ENCODE peak calls at places on chromosomes 13 and 19, in seven cellular contexts. One of them, this sample, is unnamed.
A peak's percentile ranks its signal among the peaks of the same experiment; 100 is the strongest.

GRCh38 chr19:57559008-57559403 is 657 bp downstream of the ZNF550 start:
- DNase-seq in sigmoid colon: no peak
- DNase-seq in stomach: no peak
- DNase-seq in RWPE1: peak; percentile 51
- DNase-seq in fibroblast of pulmonary artery: peak; percentile 17
- DNase-seq in cardiac muscle cell: peak; percentile 35
- DNase-seq in adrenal gland: peak; percentile 29
- DNase-seq in this sample: no peak

GRCh38 chr19:36771275-36772231 is 1.1 kb downstream of the ZNF850 start:
- DNase-seq in sigmoid colon: peak; percentile 69
- DNase-seq in stomach: peak; percentile 62
- DNase-seq in RWPE1: peak; percentile 45
- DNase-seq in fibroblast of pulmonary artery: peak; percentile 94
- DNase-seq in cardiac muscle cell: peak; percentile 97
- DNase-seq in adrenal gland: peak; percentile 91
- DNase-seq in this sample: peak; percentile 52

GRCh38 chr13:31045621-31046081 is 113.2 kb downstream of the TEX26 start:
- DNase-seq in sigmoid colon: peak; percentile 70
- DNase-seq in stomach: peak; percentile 69
- DNase-seq in RWPE1: peak; percentile 90
- DNase-seq in fibroblast of pulmonary artery: peak; percentile 96
- DNase-seq in cardiac muscle cell: peak; percentile 94
- DNase-seq in adrenal gland: peak; percentile 63
- DNase-seq in this sample: no peak

GRCh38 chr19:873084-874019 is 13.9 kb downstream of the CFD start:
- DNase-seq in sigmoid colon: no peak
- DNase-seq in stomach: no peak
- DNase-seq in RWPE1: peak; percentile 76
- DNase-seq in fibroblast of pulmonary artery: peak; percentile 26
- DNase-seq in cardiac muscle cell: peak; percentile 80
- DNase-seq in adrenal gland: no peak
- DNase-seq in this sample: no peak

GRCh38 chr19:518292-519231 is 11.3 kb downstream of the TPGS1 start:
- DNase-seq in sigmoid colon: peak; percentile 71
- DNase-seq in stomach: no peak
- DNase-seq in RWPE1: no peak
- DNase-seq in fibroblast of pulmonary artery: peak; percentile 74
- DNase-seq in cardiac muscle cell: peak; percentile 70
- DNase-seq in adrenal gland: no peak
- DNase-seq in this sample: no peak

GRCh38 chr19:43739836-43740235 is 14.9 kb downstream of the SMG9 start:
- DNase-seq in sigmoid colon: no peak
- DNase-seq in stomach: peak; percentile 67
- DNase-seq in RWPE1: peak; percentile 66
- DNase-seq in fibroblast of pulmonary artery: no peak
- DNase-seq in cardiac muscle cell: no peak
- DNase-seq in adrenal gland: no peak
- DNase-seq in this sample: no peak

GRCh38 chr13:45258339-45258685 is 57.5 kb upstream of the KCTD4 start:
- DNase-seq in sigmoid colon: no peak
- DNase-seq in stomach: no peak
- DNase-seq in RWPE1: no peak
- DNase-seq in fibroblast of pulmonary artery: peak; percentile 47
- DNase-seq in cardiac muscle cell: peak; percentile 56
- DNase-seq in adrenal gland: peak; percentile 49
- DNase-seq in this sample: no peak

GRCh38 chr19:50827476-50827875 is 3.9 kb upstream of the KLK1 start:
- DNase-seq in sigmoid colon: no peak
- DNase-seq in stomach: no peak
- DNase-seq in RWPE1: no peak
- DNase-seq in fibroblast of pulmonary artery: no peak
- DNase-seq in cardiac muscle cell: no peak
- DNase-seq in adrenal gland: no peak
- DNase-seq in this sample: no peak

GRCh38 chr19:39078436-39079200 is 5.5 kb upstream of the ACP7 start:
- DNase-seq in sigmoid colon: no peak
- DNase-seq in stomach: no peak
- DNase-seq in RWPE1: peak; percentile 81
- DNase-seq in fibroblast of pulmonary artery: peak; percentile 96
- DNase-seq in cardiac muscle cell: peak; percentile 91
- DNase-seq in adrenal gland: no peak
- DNase-seq in this sample: no peak

GRCh38 chr13:98144501-98145350 is 1.8 kb downstream of the FARP1 start:
- DNase-seq in sigmoid colon: no peak
- DNase-seq in stomach: no peak
- DNase-seq in RWPE1: peak; percentile 20
- DNase-seq in fibroblast of pulmonary artery: peak; percentile 42
- DNase-seq in cardiac muscle cell: peak; percentile 44
- DNase-seq in adrenal gland: peak; percentile 37
- DNase-seq in this sample: no peak

GRCh38 chr19:35773020-35773809 is 2.1 kb upstream of the ARHGAP33 start:
- DNase-seq in sigmoid colon: no peak
- DNase-seq in stomach: no peak
- DNase-seq in RWPE1: peak; percentile 29
- DNase-seq in fibroblast of pulmonary artery: peak; percentile 54
- DNase-seq in cardiac muscle cell: peak; percentile 72
- DNase-seq in adrenal gland: no peak
- DNase-seq in this sample: no peak

GRCh38 chr19:49499030-49499670 is 2.9 kb downstream of the RPS11 start:
- DNase-seq in sigmoid colon: no peak
- DNase-seq in stomach: no peak
- DNase-seq in RWPE1: no peak
- DNase-seq in fibroblast of pulmonary artery: no peak
- DNase-seq in cardiac muscle cell: no peak
- DNase-seq in adrenal gland: peak; percentile 72
- DNase-seq in this sample: no peak

GRCh38 chr19:50387176-50387867 is 3.2 kb downstream of the POLD1 start:
- DNase-seq in sigmoid colon: no peak
- DNase-seq in stomach: no peak
- DNase-seq in RWPE1: no peak
- DNase-seq in fibroblast of pulmonary artery: peak; percentile 60
- DNase-seq in cardiac muscle cell: peak; percentile 47
- DNase-seq in adrenal gland: no peak
- DNase-seq in this sample: no peak

GRCh38 chr13:93963266-93964131 is 516.0 kb downstream of the DCT start:
- DNase-seq in sigmoid colon: no peak
- DNase-seq in stomach: no peak
- DNase-seq in RWPE1: no peak
- DNase-seq in fibroblast of pulmonary artery: peak; percentile 82
- DNase-seq in cardiac muscle cell: peak; percentile 63
- DNase-seq in adrenal gland: no peak
- DNase-seq in this sample: no peak

GRCh38 chr13:25901460-25902376 is 150.1 kb downstream of the SHISA2 start:
- DNase-seq in sigmoid colon: no peak
- DNase-seq in stomach: no peak
- DNase-seq in RWPE1: peak; percentile 92
- DNase-seq in fibroblast of pulmonary artery: peak; percentile 90
- DNase-seq in cardiac muscle cell: peak; percentile 91
- DNase-seq in adrenal gland: no peak
- DNase-seq in this sample: no peak

GRCh38 chr13:90880790-90881189 is 466.7 kb upstream of the MIR17HG start:
- DNase-seq in sigmoid colon: no peak
- DNase-seq in stomach: no peak
- DNase-seq in RWPE1: no peak
- DNase-seq in fibroblast of pulmonary artery: no peak
- DNase-seq in cardiac muscle cell: no peak
- DNase-seq in adrenal gland: no peak
- DNase-seq in this sample: no peak

GRCh38 chr13:87107626-87108025 is 563.5 kb upstream of the SLITRK5 start:
- DNase-seq in sigmoid colon: no peak
- DNase-seq in stomach: no peak
- DNase-seq in RWPE1: no peak
- DNase-seq in fibroblast of pulmonary artery: no peak
- DNase-seq in cardiac muscle cell: no peak
- DNase-seq in adrenal gland: no peak
- DNase-seq in this sample: no peak
- TF ChIP-seq CTCF in sigmoid colon: no peak
- TF ChIP-seq CTCF in stomach: no peak
- TF ChIP-seq CTCF in RWPE1: no peak
- TF ChIP-seq CTCF in fibroblast of pulmonary artery: no peak
- TF ChIP-seq CTCF in cardiac muscle cell: no peak
- TF ChIP-seq CTCF in adrenal gland: no peak
- TF ChIP-seq CTCF in this sample: no peak

GRCh38 chr19:18287836-18288772 is 6.7 kb upstream of the JUND start:
- DNase-seq in sigmoid colon: no peak
- DNase-seq in stomach: no peak
- DNase-seq in RWPE1: no peak
- DNase-seq in fibroblast of pulmonary artery: no peak
- DNase-seq in cardiac muscle cell: no peak
- DNase-seq in adrenal gland: no peak
- DNase-seq in this sample: no peak
- TF ChIP-seq CTCF in sigmoid colon: no peak
- TF ChIP-seq CTCF in stomach: no peak
- TF ChIP-seq CTCF in RWPE1: no peak
- TF ChIP-seq CTCF in fibroblast of pulmonary artery: no peak
- TF ChIP-seq CTCF in cardiac muscle cell: no peak
- TF ChIP-seq CTCF in adrenal gland: no peak
- TF ChIP-seq CTCF in this sample: no peak

GRCh38 chr13:19264711-19265110 is 83.1 kb upstream of the TUBA3C start:
- DNase-seq in sigmoid colon: no peak
- DNase-seq in stomach: no peak
- DNase-seq in RWPE1: no peak
- DNase-seq in fibroblast of pulmonary artery: no peak
- DNase-seq in cardiac muscle cell: no peak
- DNase-seq in adrenal gland: no peak
- DNase-seq in this sample: no peak

GRCh38 chr13:19267746-19268145 is 86.1 kb upstream of the TUBA3C start:
- DNase-seq in sigmoid colon: no peak
- DNase-seq in stomach: no peak
- DNase-seq in RWPE1: no peak
- DNase-seq in fibroblast of pulmonary artery: no peak
- DNase-seq in cardiac muscle cell: no peak
- DNase-seq in adrenal gland: no peak
- DNase-seq in this sample: no peak

GRCh38 chr13:19266979-19267378 is 85.4 kb upstream of the TUBA3C start:
- DNase-seq in sigmoid colon: no peak
- DNase-seq in stomach: no peak
- DNase-seq in RWPE1: no peak
- DNase-seq in fibroblast of pulmonary artery: no peak
- DNase-seq in cardiac muscle cell: no peak
- DNase-seq in adrenal gland: no peak
- DNase-seq in this sample: no peak

DNA sequence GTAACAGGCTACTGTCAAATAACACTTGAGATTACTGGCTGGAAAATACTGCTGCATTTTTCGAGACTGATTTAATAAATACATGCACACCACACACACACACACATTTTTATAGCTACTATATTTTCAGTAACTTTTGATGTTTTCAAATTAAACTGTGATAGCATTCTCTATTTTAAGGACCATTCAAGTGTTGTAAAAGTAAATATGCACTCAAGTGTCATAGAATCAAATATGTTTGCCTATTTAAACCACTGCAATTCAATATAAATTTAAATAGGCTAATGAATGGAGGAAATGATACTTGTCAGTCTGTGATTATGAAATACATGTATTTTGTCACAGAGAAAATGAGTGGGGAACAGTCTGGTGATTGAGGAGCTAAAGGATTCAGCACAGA is 86.7 kb upstream of the TUBA3C start:
- DNase-seq in sigmoid colon: no peak
- DNase-seq in stomach: no peak
- DNase-seq in RWPE1: no peak
- DNase-seq in fibroblast of pulmonary artery: no peak
- DNase-seq in cardiac muscle cell: no peak
- DNase-seq in adrenal gland: no peak
- DNase-seq in this sample: no peak
- TF ChIP-seq CTCF in sigmoid colon: no peak
- TF ChIP-seq CTCF in stomach: no peak
- TF ChIP-seq CTCF in RWPE1: no peak
- TF ChIP-seq CTCF in fibroblast of pulmonary artery: no peak
- TF ChIP-seq CTCF in cardiac muscle cell: no peak
- TF ChIP-seq CTCF in adrenal gland: no peak
- TF ChIP-seq CTCF in this sample: no peak

DNA sequence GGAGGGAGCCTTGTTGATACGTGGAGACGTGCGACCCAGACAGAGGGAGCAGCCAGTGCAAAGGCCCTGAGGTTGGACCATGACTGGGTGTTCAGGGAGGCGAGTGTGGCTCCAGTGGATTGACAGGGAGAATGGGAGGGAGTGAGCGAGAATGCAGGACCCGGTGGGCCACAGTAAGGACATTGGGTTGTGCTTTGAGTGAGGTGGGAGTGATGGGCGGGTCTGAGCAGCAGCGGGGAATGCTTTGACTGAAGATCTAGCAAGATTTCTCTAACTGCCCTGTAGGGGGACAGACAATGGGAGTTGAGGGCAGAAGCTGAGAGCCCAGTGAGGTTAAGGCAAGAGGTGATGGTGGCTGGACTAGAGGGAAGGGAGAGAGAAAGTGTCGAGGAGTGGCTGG is 7.7 kb upstream of the NANOS2 start:
- DNase-seq in sigmoid colon: no peak
- DNase-seq in stomach: no peak
- DNase-seq in RWPE1: no peak
- DNase-seq in fibroblast of pulmonary artery: peak; percentile 20
- DNase-seq in cardiac muscle cell: no peak
- DNase-seq in adrenal gland: no peak
- DNase-seq in this sample: no peak
- TF ChIP-seq CTCF in sigmoid colon: no peak
- TF ChIP-seq CTCF in stomach: no peak
- TF ChIP-seq CTCF in RWPE1: no peak
- TF ChIP-seq CTCF in fibroblast of pulmonary artery: peak; percentile 27
- TF ChIP-seq CTCF in cardiac muscle cell: peak; percentile 18
- TF ChIP-seq CTCF in adrenal gland: no peak
- TF ChIP-seq CTCF in this sample: no peak

GRCh38 chr13:112874751-112875300 is 94.2 kb upstream of the MCF2L start:
- DNase-seq in sigmoid colon: peak; percentile 60
- DNase-seq in stomach: no peak
- DNase-seq in RWPE1: no peak
- DNase-seq in fibroblast of pulmonary artery: no peak
- DNase-seq in cardiac muscle cell: no peak
- DNase-seq in adrenal gland: no peak
- DNase-seq in this sample: no peak
- TF ChIP-seq CTCF in sigmoid colon: no peak
- TF ChIP-seq CTCF in stomach: no peak
- TF ChIP-seq CTCF in RWPE1: peak; percentile 32
- TF ChIP-seq CTCF in fibroblast of pulmonary artery: no peak
- TF ChIP-seq CTCF in cardiac muscle cell: no peak
- TF ChIP-seq CTCF in adrenal gland: no peak
- TF ChIP-seq CTCF in this sample: no peak

GRCh38 chr19:18866800-18867123 is 29.2 kb downstream of the CERS1 start:
- DNase-seq in sigmoid colon: no peak
- DNase-seq in stomach: no peak
- DNase-seq in RWPE1: no peak
- DNase-seq in fibroblast of pulmonary artery: no peak
- DNase-seq in cardiac muscle cell: no peak
- DNase-seq in adrenal gland: no peak
- DNase-seq in this sample: no peak
- TF ChIP-seq CTCF in sigmoid colon: peak; percentile 19
- TF ChIP-seq CTCF in stomach: no peak
- TF ChIP-seq CTCF in RWPE1: peak; percentile 67
- TF ChIP-seq CTCF in fibroblast of pulmonary artery: no peak
- TF ChIP-seq CTCF in cardiac muscle cell: no peak
- TF ChIP-seq CTCF in adrenal gland: peak; percentile 37
- TF ChIP-seq CTCF in this sample: no peak

GRCh38 chr13:80361883-80362327 is 21.0 kb upstream of the SPRY2 start:
- DNase-seq in sigmoid colon: no peak
- DNase-seq in stomach: no peak
- DNase-seq in RWPE1: no peak
- DNase-seq in fibroblast of pulmonary artery: no peak
- DNase-seq in cardiac muscle cell: no peak
- DNase-seq in adrenal gland: no peak
- DNase-seq in this sample: no peak
- TF ChIP-seq CTCF in sigmoid colon: no peak
- TF ChIP-seq CTCF in stomach: no peak
- TF ChIP-seq CTCF in RWPE1: no peak
- TF ChIP-seq CTCF in fibroblast of pulmonary artery: no peak
- TF ChIP-seq CTCF in cardiac muscle cell: no peak
- TF ChIP-seq CTCF in adrenal gland: no peak
- TF ChIP-seq CTCF in this sample: no peak